ENCODE peak calls at places on chromosome 2, in nine cellular contexts. G is GM12878, R is A549, M is ovary, X is suprapubic skin, P is SK-N-SH, Z is sigmoid colon, H is transverse colon, F is stomach. S is an unnamed sample.

GRCh38 chr2:71690231-71690834 is 237.0 kb downstream of the DYSF start:
- DNase-seq in G (no peak), R (no peak), M (no peak), X (peak; percentile 36), P (no peak), Z (peak; percentile 44), H (no peak), F (no peak), S (no peak)

GRCh38 chr2:50831666-50832065 is 200.3 kb downstream of the NRXN1 start:
- DNase-seq in G (no peak), R (no peak), M (no peak), X (no peak), P (no peak), Z (no peak), H (no peak), F (no peak), S (no peak)

GRCh38 chr2:238667008-238667407 is 180.9 kb upstream of the TWIST2 start:
- DNase-seq in G (no peak), R (no peak), M (no peak), X (no peak), P (no peak), Z (no peak), H (no peak), F (no peak), S (no peak)

GRCh38 chr2:223870840-223871618 is 33.6 kb upstream of the AP1S3 start:
- DNase-seq in G (no peak), R (no peak), M (no peak), X (no peak), P (no peak), Z (no peak), H (no peak), F (no peak), S (no peak)

GRCh38 chr2:69095246-69095645 is 82.3 kb downstream of the ANTXR1 start:
- DNase-seq in G (no peak), R (no peak), M (no peak), X (no peak), P (no peak), Z (no peak), H (no peak), F (no peak), S (peak; percentile 38)

GRCh38 chr2:123720760-123721159 is 304.3 kb upstream of the CNTNAP5 start:
- DNase-seq in G (no peak), R (no peak), M (no peak), X (no peak), P (no peak), Z (no peak), H (no peak), F (no peak), S (no peak)

GRCh38 chr2:12006841-12007240 is 260.4 kb downstream of the LPIN1 start:
- DNase-seq in G (no peak), R (no peak), M (no peak), X (no peak), P (no peak), Z (no peak), H (no peak), F (no peak), S (no peak)

GRCh38 chr2:26521054-26521912 is 43.4 kb upstream of the OTOF start:
- DNase-seq in G (no peak), R (peak; percentile 83), M (no peak), X (peak; percentile 28), P (peak; percentile 65), Z (peak; percentile 39), H (peak; percentile 21), F (peak; percentile 46), S (no peak)

GRCh38 chr2:237866119-237866621 is 6.7 kb downstream of the RAMP1 start:
- DNase-seq in G (no peak), R (no peak), M (peak; percentile 9), X (no peak), P (peak; percentile 42), Z (peak; percentile 61), H (no peak), F (no peak), S (no peak)

DNA sequence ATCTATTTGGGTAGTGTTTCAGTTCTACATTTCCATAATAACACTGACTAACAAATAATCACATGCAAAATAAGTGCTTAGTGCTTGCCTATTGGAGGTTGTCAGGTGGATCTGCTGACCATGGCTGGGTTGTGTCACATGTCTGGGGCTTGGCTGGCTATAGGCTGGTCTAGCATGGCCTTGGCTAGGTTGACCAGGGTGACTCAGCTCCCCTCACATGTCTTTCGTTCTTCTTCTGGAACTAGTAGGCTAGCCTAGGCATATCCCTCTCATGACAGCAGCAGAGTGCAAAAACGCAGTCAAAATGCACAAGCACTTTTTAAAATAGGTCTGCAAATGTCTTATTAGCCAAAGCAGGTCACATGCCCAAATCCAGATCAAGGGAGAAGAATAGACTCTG is 179.8 kb upstream of the ACVR2A start:
- DNase-seq in G (no peak), R (no peak), M (no peak), X (no peak), P (no peak), Z (no peak), H (no peak), F (no peak), S (no peak)
- TF ChIP-seq EP300 in G (no peak), R (no peak), M (no peak), X (no peak), P (no peak), Z (no peak), H (no peak), F (no peak), S (no peak)

DNA sequence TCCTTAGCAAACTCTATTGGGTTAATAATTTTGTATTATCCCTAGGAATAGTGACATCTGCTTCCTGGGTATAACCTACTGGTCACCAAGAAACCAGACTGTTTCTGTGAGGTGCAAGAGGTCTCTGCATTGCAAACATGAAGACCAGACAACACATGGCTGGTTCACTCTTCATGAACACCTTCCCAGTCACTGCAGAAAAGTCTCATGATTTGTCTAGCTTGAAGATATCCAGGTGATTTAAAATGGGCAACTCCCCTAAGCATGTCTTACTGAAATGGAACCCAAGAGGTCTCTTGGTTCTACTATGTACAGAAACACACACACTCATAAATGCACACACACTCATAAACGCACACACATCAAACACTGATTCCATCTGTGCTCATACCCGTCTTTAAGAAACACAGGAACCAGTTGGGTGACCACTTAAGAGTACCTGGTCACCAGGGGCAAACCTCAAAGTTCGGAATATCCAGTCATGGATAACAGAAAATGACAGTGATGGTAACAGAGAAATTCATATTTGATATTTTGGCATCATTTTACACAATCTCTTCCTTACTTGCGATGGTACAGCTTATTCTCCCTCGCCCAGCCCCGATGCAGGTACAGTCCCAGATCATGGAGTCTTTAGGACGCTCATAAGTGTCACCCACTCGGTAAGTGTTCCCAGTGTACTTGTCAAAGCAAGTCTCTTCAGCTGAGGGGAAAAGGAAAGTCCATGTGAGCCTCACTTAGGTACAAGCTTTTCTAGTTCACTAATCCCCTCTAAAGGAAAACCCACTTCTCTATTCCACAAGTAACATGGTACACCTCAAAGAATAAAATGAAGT is 2.9 kb downstream of the FN1 start:
- DNase-seq in G (no peak), R (no peak), M (no peak), X (no peak), P (no peak), Z (no peak), H (no peak), F (no peak), S (no peak)
- H3K4me3 ChIP-seq in G (no peak overlapping the region), R (peak overlapping the region; percentile 22), M (no peak overlapping the region), X (no peak overlapping the region), P (no peak overlapping the region), Z (peak overlapping the region; percentile 92), H (peak overlapping the region; percentile 68), F (no peak overlapping the region), S (no peak overlapping the region)

GRCh38 chr2:113068706-113069485 is 1.1 kb downstream of the IL1F10 start:
- DNase-seq in G (no peak), R (no peak), M (no peak), X (no peak), P (no peak), Z (no peak), H (no peak), F (no peak), S (no peak)

GRCh38 chr2:113067681-113068080 is at the start of gene IL1F10:
- DNase-seq in G (no peak), R (no peak), M (no peak), X (no peak), P (no peak), Z (no peak), H (no peak), F (no peak), S (no peak)

GRCh38 chr2:113070606-113070975 is 2.8 kb downstream of the IL1F10 start:
- DNase-seq in G (no peak), R (no peak), M (no peak), X (no peak), P (no peak), Z (no peak), H (no peak), F (no peak), S (no peak)

GRCh38 chr2:113072584-113072983 is 4.8 kb downstream of the IL1F10 start:
- DNase-seq in G (no peak), R (no peak), M (no peak), X (no peak), P (no peak), Z (no peak), H (no peak), F (no peak), S (no peak)

DNA sequence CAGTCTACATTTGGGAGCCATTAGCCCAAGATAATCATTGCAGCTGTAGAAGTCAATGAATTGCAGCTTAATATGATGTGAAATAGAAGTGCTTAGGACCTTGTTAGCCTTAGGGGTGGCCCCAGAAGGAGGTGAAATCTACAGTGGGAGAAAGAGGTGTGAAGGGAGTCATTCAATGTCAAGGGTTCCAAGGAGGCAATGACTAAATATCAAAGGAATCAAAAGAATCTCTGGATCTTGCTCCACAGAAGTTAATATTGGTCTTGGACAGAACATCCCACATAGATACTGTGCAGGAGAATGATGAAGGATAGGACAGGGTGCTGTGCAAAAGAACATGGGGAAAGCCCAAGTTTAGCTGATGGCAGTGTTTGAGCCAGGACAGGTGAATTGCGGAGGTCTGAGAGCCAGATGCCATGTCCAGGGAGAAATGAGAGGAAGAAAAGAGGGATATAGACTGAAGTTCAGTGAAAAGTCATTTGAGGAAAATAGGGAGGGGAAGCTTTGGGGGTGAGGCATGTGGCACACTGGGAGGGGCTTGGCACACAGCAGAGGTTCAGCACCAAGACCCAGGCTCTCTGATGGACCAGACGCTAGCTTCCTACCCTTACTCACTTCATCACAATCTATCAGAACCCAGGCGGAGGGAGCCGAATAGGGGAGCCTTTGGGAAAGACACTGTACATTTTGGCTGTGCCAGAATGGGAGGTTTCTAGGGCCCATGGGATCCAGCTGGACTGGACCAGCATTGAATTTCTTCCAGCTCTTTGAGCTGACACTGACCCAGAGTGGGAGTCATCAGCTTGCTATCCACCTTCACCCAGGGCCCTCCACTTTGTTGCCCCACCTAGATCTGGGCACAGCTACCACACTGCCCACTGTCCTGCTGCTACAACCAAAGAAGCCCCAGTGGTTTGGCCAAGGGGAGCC is 2.2 kb downstream of the IL1F10 start:
- DNase-seq in G (no peak), R (no peak), M (no peak), X (no peak), P (no peak), Z (no peak), H (no peak), F (no peak), S (no peak)
- H3K27ac ChIP-seq in G (no peak overlapping the region), R (no peak overlapping the region), M (no peak overlapping the region), X (no peak overlapping the region), P (no peak overlapping the region), Z (no peak overlapping the region), H (no peak overlapping the region), F (no peak overlapping the region), S (no peak overlapping the region)

DNA sequence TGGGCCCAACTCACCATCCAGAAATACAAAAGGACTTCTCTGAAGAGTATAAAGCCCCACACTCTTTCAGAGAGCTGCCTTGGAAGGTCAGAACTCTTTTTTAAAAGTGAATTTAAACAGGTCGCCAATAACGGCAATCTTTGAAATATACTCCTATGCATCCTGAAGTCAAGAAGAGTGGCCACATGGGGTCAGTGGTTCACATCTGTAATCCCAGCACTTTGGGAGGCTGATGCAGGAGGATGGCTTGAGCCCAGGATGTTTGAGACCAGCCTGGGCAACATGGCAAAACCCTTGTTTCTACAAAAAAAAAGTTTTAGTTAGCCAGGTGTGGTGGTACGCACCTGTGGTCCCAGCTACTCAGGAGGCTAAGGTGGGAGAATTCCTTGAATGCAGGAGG is 68.1 kb upstream of the FZD7 start:
- DNase-seq in G (no peak), R (no peak), M (no peak), X (no peak), P (no peak), Z (no peak), H (no peak), F (no peak), S (no peak)
- TF ChIP-seq EP300 in G (no peak), R (no peak), M (no peak), X (no peak), P (no peak), Z (no peak), H (no peak), F (no peak), S (no peak)

S was measured in tibial nerve.